ENCODE peak calls at places on chromosomes 16 and 17, in ten cellular contexts. L is substantia nigra, A is SK-N-DZ, I is GM19239, M is psoas muscle, S is Daoy, H is posterior cingulate gyrus, W is COR-L47, E is hypothalamus, C is HT-29. U is an unnamed sample.

GRCh38 chr16:31105677-31106213 is 2.4 kb upstream of the BCKDK start:
- DNase-seq in L (peak), A (peak), I (peak), M (peak), S (peak), H (peak), W (no peak), E (peak), C (peak), U (peak)

GRCh38 chr17:82902972-82903874 is 63.4 kb upstream of the ZNF750 start:
- DNase-seq in L (no peak), A (no peak), I (no peak), M (no peak), S (no peak), H (no peak), W (no peak), E (no peak), C (no peak), U (no peak)

GRCh38 chr17:76337413-76337777 is 16.3 kb downstream of the PRPSAP1 start:
- DNase-seq in L (no peak), A (no peak), I (no peak), M (no peak), S (peak), H (no peak), W (no peak), E (no peak), C (no peak), U (no peak)

GRCh38 chr16:65200857-65201256 is 79.0 kb upstream of the CDH11 start:
- DNase-seq in L (no peak), A (no peak), I (no peak), M (no peak), S (peak), H (no peak), W (no peak), E (no peak), C (no peak), U (no peak)

GRCh38 chr17:83196088-83196765 is 116.8 kb downstream of the METRNL start:
- DNase-seq in L (no peak), A (no peak), I (no peak), M (peak), S (peak), H (peak), W (no peak), E (no peak), C (no peak), U (no peak)

GRCh38 chr17:3944485-3945388 is 19.5 kb downstream of the ATP2A3 start:
- DNase-seq in L (peak), A (peak), I (peak), M (peak), S (peak), H (peak), W (no peak), E (no peak), C (no peak), U (peak)

GRCh38 chr17:56973520-56973919 is 4.4 kb upstream of the SCPEP1 start:
- DNase-seq in L (no peak), A (peak), I (no peak), M (no peak), S (no peak), H (no peak), W (no peak), E (no peak), C (peak), U (no peak)

GRCh38 chr16:3074860-3075545 is 9.6 kb downstream of the IL32 start:
- DNase-seq in L (no peak), A (no peak), I (peak), M (no peak), S (no peak), H (peak), W (no peak), E (no peak), C (no peak), U (no peak)

GRCh38 chr16:82152641-82153094 is 17.4 kb downstream of the MPHOSPH6 start:
- DNase-seq in L (no peak), A (no peak), I (no peak), M (no peak), S (no peak), H (no peak), W (no peak), E (no peak), C (peak), U (no peak)

GRCh38 chr17:39573447-39574298 is 34.0 kb downstream of the NEUROD2 start:
- DNase-seq in L (peak), A (peak), I (peak), M (peak), S (peak), H (peak), W (peak), E (peak), C (peak), U (peak)

GRCh38 chr16:84552135-84552534 is 47.7 kb upstream of the MEAK7 start:
- DNase-seq in L (no peak), A (no peak), I (no peak), M (no peak), S (no peak), H (no peak), W (no peak), E (no peak), C (no peak), U (no peak)

GRCh38 chr16:83404261-83404660 is 403.5 kb upstream of the HSBP1 start:
- DNase-seq in L (no peak), A (no peak), I (no peak), M (no peak), S (no peak), H (no peak), W (no peak), E (no peak), C (no peak), U (no peak)

GRCh38 chr16:89026121-89026612 is 49.2 kb upstream of the CBFA2T3 start:
- DNase-seq in L (no peak), A (no peak), I (no peak), M (no peak), S (peak), H (no peak), W (no peak), E (no peak), C (peak), U (no peak)

GRCh38 chr16:90011196-90011819 is 7.9 kb downstream of the DBNDD1 start:
- DNase-seq in L (no peak), A (no peak), I (no peak), M (peak), S (no peak), H (no peak), W (no peak), E (no peak), C (no peak), U (no peak)

GRCh38 chr16:73572135-73572534 is 524.2 kb upstream of the ZFHX3 start:
- DNase-seq in L (no peak), A (no peak), I (no peak), M (peak), S (peak), H (no peak), W (no peak), E (no peak), C (peak), U (peak)

GRCh38 chr17:41906465-41907184 is 12.1 kb downstream of the ACLY start:
- DNase-seq in L (no peak), A (no peak), I (no peak), M (no peak), S (peak), H (peak), W (no peak), E (no peak), C (no peak), U (no peak)

GRCh38 chr17:74427048-74427762 is 4.7 kb upstream of the GPRC5C start:
- DNase-seq in L (peak), A (no peak), I (no peak), M (peak), S (no peak), H (no peak), W (no peak), E (no peak), C (peak), U (no peak)

GRCh38 chr16:47386201-47386718 is 74.6 kb downstream of the ITFG1 start:
- DNase-seq in L (no peak), A (no peak), I (no peak), M (no peak), S (no peak), H (no peak), W (no peak), E (no peak), C (no peak), U (no peak)

U was measured in frontal cortex.